ENCODE peak calls at places on chromosomes 7 and 10, in seven cellular contexts. A is heart right ventricle, B is upper lobe of right lung, P is GM12878, T is right cardiac atrium, F is aorta, S is HepG2. K is an unnamed sample. For H3K4me1, the result is how much of the 10 kb centered on the place peaks cover.

GRCh38 chr10:14099885-14100284 is 230.8 kb downstream of the FRMD4A start:
- ATAC-seq in P (no peak), F (no peak), T (no peak), A (no peak), B (no peak), S (no peak), K (no peak)

GRCh38 chr10:12389154-12389734 is 39.9 kb downstream of the CAMK1D start:
- ATAC-seq in T (peak), P (peak), S (no peak), B (peak), F (peak), A (peak), K (no peak)

GRCh38 chr7:29865526-29865925 is 59.2 kb downstream of the WIPF3 start:
- ATAC-seq in F (peak), S (no peak), A (peak), B (no peak), T (peak), P (no peak), K (peak)

GRCh38 chr10:26357203-26357602 is 80.9 kb upstream of the APBB1IP start:
- ATAC-seq in A (no peak), F (no peak), S (no peak), P (peak), B (no peak), T (no peak), K (no peak)

GRCh38 chr10:128916339-128916738 is 550.7 kb upstream of the MGMT start:
- ATAC-seq in F (no peak), B (no peak), A (no peak), T (no peak), P (no peak), S (no peak), K (no peak)

GRCh38 chr10:101894742-101895141 is 51.1 kb upstream of the KCNIP2 start:
- ATAC-seq in F (no peak), A (peak), P (no peak), T (peak), B (no peak), S (peak), K (no peak)

GRCh38 chr10:85043207-85043606 is 714.8 kb downstream of the CCSER2 start:
- ATAC-seq in S (no peak), A (no peak), B (no peak), F (no peak), T (no peak), P (no peak), K (no peak)

GRCh38 chr7:148434181-148434769 is 156.3 kb upstream of the C7orf33 start:
- ATAC-seq in A (no peak), B (no peak), F (no peak), P (no peak), S (no peak), T (no peak), K (no peak)

GRCh38 chr10:22693371-22693784 is 21.0 kb downstream of the PIP4K2A start:
- ATAC-seq in P (peak), S (no peak), F (no peak), B (peak), A (no peak), T (no peak), K (no peak)

GRCh38 chr10:17665742-17666141 is 21.8 kb downstream of the STAM start:
- ATAC-seq in A (no peak), F (peak), B (peak), P (no peak), T (peak), S (no peak), K (peak)

GRCh38 chr7:23107781-23108180 is 2.2 kb downstream of the KLHL7 start:
- ATAC-seq in T (no peak), S (no peak), A (no peak), P (no peak), B (no peak), F (no peak), K (no peak)

GRCh38 chr7:20602306-20602705 is 13.2 kb upstream of the ABCB5 start:
- ATAC-seq in P (no peak), T (no peak), S (no peak), A (no peak), F (peak), B (no peak), K (no peak)

GRCh38 chr7:28002638-28003037 is 178.0 kb downstream of the JAZF1 start:
- ATAC-seq in P (no peak), F (no peak), A (no peak), B (no peak), S (no peak), T (no peak), K (no peak)

GRCh38 chr10:14592026-14592425 is 182.7 kb downstream of the FAM107B start:
- ATAC-seq in P (no peak), T (no peak), B (no peak), A (no peak), S (no peak), F (no peak), K (no peak)

GRCh38 chr7:20348408-20348807 is 17.7 kb downstream of the ITGB8 start:
- ATAC-seq in B (no peak), P (no peak), A (no peak), F (no peak), S (no peak), T (no peak), K (no peak)

GRCh38 chr10:87660484-87661133 is 931 bp downstream of the PAPSS2 start:
- ATAC-seq in A (no peak), S (no peak), P (no peak), B (peak), F (peak), T (peak), K (peak)

GRCh38 chr7:7641129-7641663 is 644 bp downstream of the UMAD1 start:
- ATAC-seq in F (peak), P (peak), S (peak), B (no peak), A (no peak), T (no peak), K (no peak)

GRCh38 chr7:82477733-82478515 is 34.3 kb upstream of the CACNA2D1 start:
- ATAC-seq in F (no peak), T (no peak), A (no peak), S (no peak), B (no peak), P (no peak), K (no peak)

GRCh38 chr10:27225011-27225590 is 15.5 kb downstream of the ACBD5 start:
- ATAC-seq in P (no peak), T (no peak), A (no peak), F (no peak), B (no peak), S (no peak), K (no peak)

GRCh38 chr7:29095666-29096560 is 50.4 kb downstream of the CPVL start:
- ATAC-seq in P (no peak), B (no peak), T (no peak), A (no peak), F (no peak), S (no peak), K (peak)

GRCh38 chr10:69057951-69058297 is 30.0 kb upstream of the SRGN start:
- ATAC-seq in P (no peak), B (no peak), S (no peak), F (no peak), A (no peak), T (no peak), K (no peak)

GRCh38 chr7:140723002-140723401 is 26.5 kb downstream of the NDUFB2 start:
- ATAC-seq in B (no peak), A (no peak), P (no peak), F (no peak), T (no peak), S (no peak), K (no peak)

GRCh38 chr7:107594961-107595737 is 15.1 kb downstream of the BCAP29 start:
- ATAC-seq in P (no peak), S (no peak), F (peak), B (peak), A (peak), T (peak), K (peak)

GRCh38 chr7:31058688-31059087 is 6.6 kb downstream of the ADCYAP1R1 start:
- ATAC-seq in B (no peak), F (no peak), S (no peak), T (no peak), A (no peak), P (no peak), K (no peak)

GRCh38 chr7:1758417-1758858 is 88.4 kb downstream of the ELFN1 start:
- ATAC-seq in T (peak), S (peak), B (peak), F (no peak), A (peak), P (peak), K (peak)

GRCh38 chr7:37633048-37633447 is 50.5 kb upstream of the GPR141 start:
- ATAC-seq in T (no peak), B (no peak), F (no peak), A (no peak), P (no peak), S (no peak), K (no peak)

GRCh38 chr7:70674268-70675025 is 457.5 kb upstream of the GALNT17 start:
- ATAC-seq in B (no peak), A (no peak), P (no peak), T (no peak), S (no peak), F (no peak), K (no peak)

GRCh38 chr10:93368210-93368609 is 113.9 kb downstream of the MYOF start:
- ATAC-seq in B (no peak), F (no peak), A (peak), T (peak), S (no peak), P (no peak), K (peak)

GRCh38 chr10:103936022-103936421 is 18.0 kb upstream of the STN1 start:
- ATAC-seq in S (peak), A (peak), B (no peak), P (peak), T (peak), F (no peak), K (no peak)

GRCh38 chr10:14749051-14749809 is 25.5 kb downstream of the FAM107B start:
- ATAC-seq in B (peak), T (peak), F (peak), P (peak), S (peak), A (no peak), K (no peak)

GRCh38 chr10:71262817-71263216 is 50.4 kb downstream of the UNC5B start:
- ATAC-seq in B (no peak), S (no peak), A (no peak), T (no peak), P (no peak), F (no peak), K (no peak)

GRCh38 chr10:79298403-79299244 is 48.6 kb upstream of the PPIF start:
- ATAC-seq in T (peak), F (no peak), P (no peak), A (peak), S (peak), B (peak), K (peak)

GRCh38 chr10:1056326-1057105 is at the start of gene WDR37:
- ATAC-seq in T (peak), B (peak), S (peak), A (peak), P (peak), F (peak), K (peak)

GRCh38 chr10:1054684-1055083 is 1.5 kb upstream of the WDR37 start:
- ATAC-seq in F (no peak), P (no peak), T (no peak), A (no peak), S (no peak), B (no peak), K (no peak)

GRCh38 chr10:1059902-1060301 is 3.7 kb downstream of the WDR37 start:
- ATAC-seq in P (no peak), F (no peak), S (no peak), T (no peak), B (no peak), A (no peak), K (no peak)

GRCh38 chr10:1057106-1057657 is 997 bp downstream of the WDR37 start:
- ATAC-seq in S (peak), F (peak), T (peak), P (peak), B (peak), A (peak), K (peak)

GRCh38 chr10:1058017-1058416 is 1.8 kb downstream of the WDR37 start:
- ATAC-seq in F (no peak), S (peak), B (no peak), P (no peak), T (peak), A (peak), K (no peak)
- H3K4me1 ChIP-seq in F (under half), S (under half), B (under half), P (under half), T (under half), A (half or more), K (under half)

DNA sequence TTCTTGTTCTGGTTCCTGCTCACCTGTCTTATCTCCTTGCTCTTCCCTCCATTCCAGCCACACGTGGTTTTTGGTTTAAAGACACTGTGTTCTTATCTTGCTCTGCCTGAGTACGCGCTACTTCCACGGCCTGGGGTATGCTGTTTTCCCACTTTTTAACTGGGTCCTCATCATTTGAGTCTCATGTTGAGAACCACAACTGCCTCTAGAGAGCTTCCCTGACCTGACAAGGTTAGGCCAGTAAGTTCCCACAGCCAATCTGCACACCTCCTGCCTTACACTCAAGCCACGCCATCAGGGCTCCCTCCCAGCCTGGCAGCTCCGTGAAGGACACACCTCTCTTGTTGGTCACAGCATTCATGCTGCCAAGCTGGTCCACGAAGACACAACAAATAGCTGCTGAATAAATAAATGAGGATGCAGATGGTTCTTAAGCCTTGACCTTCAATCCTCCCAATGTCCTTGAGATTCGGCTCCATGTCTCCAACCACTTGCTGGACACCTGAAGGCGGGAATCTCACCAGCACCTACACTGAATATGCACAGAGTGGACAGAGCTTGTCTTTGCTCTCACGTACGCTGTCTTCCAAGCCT is 201.7 kb upstream of the KLF14 start:
- ATAC-seq in B (no peak), S (peak), F (no peak), A (no peak), T (peak), P (no peak), K (no peak)
- H3K4me1 ChIP-seq in B (under half), S (under half), F (under half), A (under half), T (under half), P (under half), K (half or more)

GRCh38 chr7:104946338-104946737 is 67.7 kb upstream of the KMT2E start:
- ATAC-seq in F (no peak), P (no peak), S (no peak), A (no peak), T (no peak), B (no peak), K (no peak)

GRCh38 chr7:104950754-104951153 is 63.3 kb upstream of the KMT2E start:
- ATAC-seq in S (no peak), B (no peak), A (no peak), F (peak), P (no peak), T (peak), K (peak)

GRCh38 chr7:104951546-104951945 is 62.5 kb upstream of the KMT2E start:
- ATAC-seq in B (no peak), S (no peak), T (peak), P (peak), A (no peak), F (peak), K (peak)

GRCh38 chr7:104945599-104945956 is 68.4 kb upstream of the KMT2E start:
- ATAC-seq in B (no peak), P (no peak), F (no peak), S (no peak), A (no peak), T (no peak), K (no peak)

DNA sequence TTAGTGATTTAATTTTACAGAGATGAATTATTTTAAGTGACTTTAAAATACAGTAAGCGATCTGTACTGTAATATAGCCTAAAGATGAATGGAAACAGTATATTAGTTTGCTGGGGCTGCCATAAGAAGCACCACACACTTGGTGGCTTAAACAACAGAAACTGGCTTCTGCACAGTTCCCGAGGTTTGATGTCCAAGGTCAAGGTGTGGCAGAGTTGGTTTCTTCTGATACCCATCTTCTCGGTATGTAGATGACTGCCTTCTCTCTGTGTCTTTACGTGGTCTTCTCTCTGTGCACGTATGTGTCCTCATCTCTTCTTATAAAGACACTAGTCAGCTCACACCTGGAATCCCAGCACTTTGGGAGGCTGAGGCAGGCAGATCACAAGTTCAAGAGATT is 64.0 kb upstream of the KMT2E start:
- ATAC-seq in F (no peak), T (no peak), P (no peak), A (no peak), S (no peak), B (no peak), K (no peak)
- H3K4me1 ChIP-seq in F (under half), T (under half), P (under half), A (under half), S (under half), B (under half), K (under half)

GRCh38 chr10:96701265-96701664 is 19.0 kb downstream of the PIK3AP1 start:
- ATAC-seq in S (no peak), F (no peak), P (peak), A (no peak), T (no peak), B (no peak), K (no peak)

GRCh38 chr10:96703358-96703757 is 17.0 kb downstream of the PIK3AP1 start:
- ATAC-seq in A (no peak), P (peak), S (no peak), B (no peak), T (no peak), F (no peak), K (no peak)

GRCh38 chr10:96697438-96697837 is 22.9 kb downstream of the PIK3AP1 start:
- ATAC-seq in S (no peak), A (no peak), F (no peak), P (no peak), T (no peak), B (no peak), K (no peak)

GRCh38 chr10:96699613-96700012 is 20.7 kb downstream of the PIK3AP1 start:
- ATAC-seq in P (peak), A (no peak), F (no peak), B (no peak), S (no peak), T (no peak), K (no peak)

GRCh38 chr10:96700477-96701099 is 19.7 kb downstream of the PIK3AP1 start:
- ATAC-seq in S (no peak), F (no peak), P (peak), B (peak), T (peak), A (no peak), K (no peak)
- H3K4me1 ChIP-seq in S (under half), F (under half), P (under half), B (under half), T (under half), A (under half), K (under half)

GRCh38 chr10:73954737-73955136 is 43.2 kb upstream of the VCL start:
- ATAC-seq in A (no peak), B (no peak), F (no peak), S (no peak), T (no peak), P (no peak), K (no peak)

GRCh38 chr10:73950569-73950968 is 39.6 kb downstream of the PLAU start:
- ATAC-seq in T (no peak), P (no peak), B (no peak), A (no peak), F (no peak), S (no peak), K (no peak)

GRCh38 chr10:73953665-73954064 is 42.7 kb downstream of the PLAU start:
- ATAC-seq in B (peak), F (no peak), A (no peak), S (no peak), P (no peak), T (no peak), K (no peak)

GRCh38 chr10:73956476-73957338 is 41.2 kb upstream of the VCL start:
- ATAC-seq in P (peak), F (peak), A (peak), T (peak), B (peak), S (peak), K (peak)

DNA sequence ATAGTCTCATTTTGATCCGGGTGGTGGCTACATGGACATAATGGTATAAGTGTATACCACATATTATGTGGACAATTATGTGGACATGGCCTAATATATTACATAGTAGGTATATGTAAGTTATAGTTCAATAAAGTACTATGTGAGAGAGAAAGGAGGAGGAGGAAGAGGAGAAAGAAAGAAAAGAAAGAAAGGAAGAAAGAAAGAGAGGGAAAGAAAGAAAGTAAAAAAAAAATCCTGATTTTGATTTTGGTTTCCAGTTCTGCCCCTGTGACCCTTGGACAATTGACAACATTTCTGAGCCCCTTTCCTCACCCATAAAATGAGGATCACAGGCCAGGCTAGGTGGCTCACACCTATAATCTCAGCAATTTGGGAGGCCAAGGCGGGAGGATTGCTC is 42.2 kb upstream of the VCL start:
- ATAC-seq in A (no peak), T (no peak), B (no peak), F (no peak), P (no peak), S (no peak), K (no peak)
- H3K4me1 ChIP-seq in A (under half), T (under half), B (under half), F (under half), P (under half), S (under half), K (under half)

K was measured in gastroesophageal sphincter.